ENCODE peak calls at places on chromosomes 11 and 22, in six cellular contexts. One of them, this sample, is unnamed.

GRCh38 chr11:72446929-72447753 is 12.8 kb upstream of the CLPB start:
- DNase-seq in RWPE1: peak; percentile 79
- DNase-seq in left ventricle myocardium inferior: no peak
- DNase-seq in cardiac fibroblast: peak; percentile 78
- DNase-seq in tibial artery: no peak
- DNase-seq in uterus: no peak
- DNase-seq in this sample: peak; percentile 69

GRCh38 chr22:29187831-29188230 is 17.9 kb upstream of the EMID1 start:
- DNase-seq in tibial artery: no peak
- DNase-seq in left ventricle myocardium inferior: no peak
- DNase-seq in uterus: no peak
- DNase-seq in RWPE1: no peak
- DNase-seq in cardiac fibroblast: no peak
- DNase-seq in this sample: no peak

GRCh38 chr11:118658372-118659313 is 20.8 kb downstream of the TREH start:
- DNase-seq in RWPE1: peak; percentile 38
- DNase-seq in tibial artery: no peak
- DNase-seq in left ventricle myocardium inferior: no peak
- DNase-seq in cardiac fibroblast: no peak
- DNase-seq in uterus: peak; percentile 41
- DNase-seq in this sample: no peak

GRCh38 chr22:33743756-33744155 is 176.5 kb downstream of the LARGE1 start:
- DNase-seq in tibial artery: no peak
- DNase-seq in uterus: no peak
- DNase-seq in left ventricle myocardium inferior: no peak
- DNase-seq in cardiac fibroblast: no peak
- DNase-seq in RWPE1: no peak
- DNase-seq in this sample: no peak

GRCh38 chr11:110972640-110973039 is 260.4 kb upstream of the ARHGAP20 start:
- DNase-seq in cardiac fibroblast: peak; percentile 92
- DNase-seq in left ventricle myocardium inferior: no peak
- DNase-seq in RWPE1: peak; percentile 5
- DNase-seq in tibial artery: no peak
- DNase-seq in uterus: no peak
- DNase-seq in this sample: peak; percentile 62

GRCh38 chr11:7281083-7281482 is 29.4 kb downstream of the SYT9 start:
- DNase-seq in RWPE1: peak; percentile 72
- DNase-seq in uterus: no peak
- DNase-seq in left ventricle myocardium inferior: no peak
- DNase-seq in tibial artery: no peak
- DNase-seq in cardiac fibroblast: peak; percentile 20
- DNase-seq in this sample: peak; percentile 95

GRCh38 chr11:117908959-117909610 is 20.1 kb downstream of the TMPRSS13 start:
- DNase-seq in tibial artery: no peak
- DNase-seq in left ventricle myocardium inferior: no peak
- DNase-seq in RWPE1: no peak
- DNase-seq in uterus: no peak
- DNase-seq in cardiac fibroblast: no peak
- DNase-seq in this sample: no peak

GRCh38 chr11:96753997-96754396 is 364.2 kb downstream of the JRKL start:
- DNase-seq in RWPE1: no peak
- DNase-seq in cardiac fibroblast: no peak
- DNase-seq in uterus: no peak
- DNase-seq in tibial artery: no peak
- DNase-seq in left ventricle myocardium inferior: no peak
- DNase-seq in this sample: no peak

GRCh38 chr11:77259681-77260080 is 41.8 kb downstream of the GDPD4 start:
- DNase-seq in uterus: no peak
- DNase-seq in RWPE1: no peak
- DNase-seq in cardiac fibroblast: peak; percentile 78
- DNase-seq in tibial artery: no peak
- DNase-seq in left ventricle myocardium inferior: no peak
- DNase-seq in this sample: peak; percentile 58

GRCh38 chr22:29689872-29690213 is 30.0 kb upstream of the CABP7 start:
- DNase-seq in uterus: peak; percentile 53
- DNase-seq in cardiac fibroblast: peak; percentile 60
- DNase-seq in RWPE1: no peak
- DNase-seq in tibial artery: peak; percentile 31
- DNase-seq in left ventricle myocardium inferior: peak; percentile 46
- DNase-seq in this sample: peak; percentile 31

GRCh38 chr22:45454260-45454659 is 40.8 kb downstream of the RIBC2 start:
- DNase-seq in left ventricle myocardium inferior: no peak
- DNase-seq in cardiac fibroblast: no peak
- DNase-seq in uterus: no peak
- DNase-seq in RWPE1: no peak
- DNase-seq in tibial artery: no peak
- DNase-seq in this sample: no peak

GRCh38 chr11:131643171-131643570 is 272.8 kb downstream of the NTM start:
- DNase-seq in cardiac fibroblast: no peak
- DNase-seq in RWPE1: no peak
- DNase-seq in left ventricle myocardium inferior: no peak
- DNase-seq in tibial artery: no peak
- DNase-seq in uterus: no peak
- DNase-seq in this sample: no peak

GRCh38 chr22:35065183-35065582 is 775 bp upstream of the ISX start:
- DNase-seq in RWPE1: no peak
- DNase-seq in cardiac fibroblast: no peak
- DNase-seq in uterus: no peak
- DNase-seq in tibial artery: no peak
- DNase-seq in left ventricle myocardium inferior: no peak
- DNase-seq in this sample: no peak

GRCh38 chr11:76663912-76664440 is 6.6 kb downstream of the LRRC32 start:
- DNase-seq in uterus: no peak
- DNase-seq in tibial artery: peak; percentile 14
- DNase-seq in left ventricle myocardium inferior: no peak
- DNase-seq in cardiac fibroblast: no peak
- DNase-seq in RWPE1: no peak
- DNase-seq in this sample: no peak

GRCh38 chr22:35611200-35611890 is 5.8 kb downstream of the MB start:
- DNase-seq in uterus: no peak
- DNase-seq in RWPE1: no peak
- DNase-seq in cardiac fibroblast: no peak
- DNase-seq in tibial artery: no peak
- DNase-seq in left ventricle myocardium inferior: no peak
- DNase-seq in this sample: no peak

GRCh38 chr22:40036591-40037225 is 42.0 kb downstream of the FAM83F start:
- DNase-seq in left ventricle myocardium inferior: peak; percentile 52
- DNase-seq in RWPE1: peak; percentile 59
- DNase-seq in cardiac fibroblast: peak; percentile 82
- DNase-seq in uterus: no peak
- DNase-seq in tibial artery: peak; percentile 45
- DNase-seq in this sample: peak; percentile 50

GRCh38 chr22:50625131-50625567 is 2.8 kb downstream of the ARSA start:
- DNase-seq in left ventricle myocardium inferior: no peak
- DNase-seq in tibial artery: no peak
- DNase-seq in RWPE1: no peak
- DNase-seq in uterus: no peak
- DNase-seq in cardiac fibroblast: no peak
- DNase-seq in this sample: no peak

GRCh38 chr11:8834379-8834778 is 76.6 kb upstream of the AKIP1 start:
- DNase-seq in tibial artery: no peak
- DNase-seq in RWPE1: no peak
- DNase-seq in left ventricle myocardium inferior: no peak
- DNase-seq in uterus: no peak
- DNase-seq in cardiac fibroblast: no peak
- DNase-seq in this sample: no peak
- TF ChIP-seq CTCF in tibial artery: no peak
- TF ChIP-seq CTCF in RWPE1: no peak
- TF ChIP-seq CTCF in left ventricle myocardium inferior: no peak
- TF ChIP-seq CTCF in uterus: no peak
- TF ChIP-seq CTCF in cardiac fibroblast: no peak
- TF ChIP-seq CTCF in this sample: no peak

GRCh38 chr11:101974255-101974654 is 57.9 kb upstream of the ANGPTL5 start:
- DNase-seq in uterus: no peak
- DNase-seq in tibial artery: no peak
- DNase-seq in RWPE1: no peak
- DNase-seq in left ventricle myocardium inferior: no peak
- DNase-seq in cardiac fibroblast: peak; percentile 30
- DNase-seq in this sample: no peak
- TF ChIP-seq CTCF in uterus: no peak
- TF ChIP-seq CTCF in tibial artery: no peak
- TF ChIP-seq CTCF in RWPE1: no peak
- TF ChIP-seq CTCF in left ventricle myocardium inferior: no peak
- TF ChIP-seq CTCF in cardiac fibroblast: peak; percentile 23
- TF ChIP-seq CTCF in this sample: no peak

GRCh38 chr22:27715078-27715477 is 86.5 kb downstream of the MN1 start:
- DNase-seq in left ventricle myocardium inferior: no peak
- DNase-seq in cardiac fibroblast: no peak
- DNase-seq in tibial artery: no peak
- DNase-seq in RWPE1: no peak
- DNase-seq in uterus: no peak
- DNase-seq in this sample: no peak
- TF ChIP-seq CTCF in left ventricle myocardium inferior: peak; percentile 37
- TF ChIP-seq CTCF in cardiac fibroblast: peak; percentile 1
- TF ChIP-seq CTCF in tibial artery: no peak
- TF ChIP-seq CTCF in RWPE1: no peak
- TF ChIP-seq CTCF in uterus: no peak
- TF ChIP-seq CTCF in this sample: peak; percentile 10

GRCh38 chr11:125233736-125234275 is 69.3 kb downstream of the PKNOX2 start:
- DNase-seq in uterus: no peak
- DNase-seq in tibial artery: no peak
- DNase-seq in cardiac fibroblast: no peak
- DNase-seq in left ventricle myocardium inferior: no peak
- DNase-seq in RWPE1: no peak
- DNase-seq in this sample: no peak

GRCh38 chr11:125236072-125236825 is 71.7 kb downstream of the PKNOX2 start:
- DNase-seq in uterus: no peak
- DNase-seq in RWPE1: no peak
- DNase-seq in tibial artery: no peak
- DNase-seq in cardiac fibroblast: no peak
- DNase-seq in left ventricle myocardium inferior: no peak
- DNase-seq in this sample: no peak

GRCh38 chr11:125229916-125230315 is 65.4 kb downstream of the PKNOX2 start:
- DNase-seq in cardiac fibroblast: no peak
- DNase-seq in uterus: no peak
- DNase-seq in tibial artery: no peak
- DNase-seq in left ventricle myocardium inferior: no peak
- DNase-seq in RWPE1: no peak
- DNase-seq in this sample: no peak

GRCh38 chr11:125235006-125235405 is 70.5 kb downstream of the PKNOX2 start:
- DNase-seq in uterus: no peak
- DNase-seq in RWPE1: no peak
- DNase-seq in cardiac fibroblast: no peak
- DNase-seq in tibial artery: no peak
- DNase-seq in left ventricle myocardium inferior: no peak
- DNase-seq in this sample: no peak

GRCh38 chr11:125233116-125233515 is 68.6 kb downstream of the PKNOX2 start:
- DNase-seq in cardiac fibroblast: no peak
- DNase-seq in left ventricle myocardium inferior: no peak
- DNase-seq in uterus: no peak
- DNase-seq in tibial artery: no peak
- DNase-seq in RWPE1: no peak
- DNase-seq in this sample: no peak
- TF ChIP-seq CTCF in cardiac fibroblast: no peak
- TF ChIP-seq CTCF in left ventricle myocardium inferior: no peak
- TF ChIP-seq CTCF in uterus: no peak
- TF ChIP-seq CTCF in tibial artery: no peak
- TF ChIP-seq CTCF in RWPE1: no peak
- TF ChIP-seq CTCF in this sample: no peak

GRCh38 chr22:22098457-22099193 is 116.0 kb upstream of the TOP3B start:
- DNase-seq in RWPE1: no peak
- DNase-seq in cardiac fibroblast: no peak
- DNase-seq in tibial artery: no peak
- DNase-seq in uterus: no peak
- DNase-seq in left ventricle myocardium inferior: no peak
- DNase-seq in this sample: no peak

GRCh38 chr22:22099194-22099486 is 116.6 kb upstream of the TOP3B start:
- DNase-seq in RWPE1: no peak
- DNase-seq in tibial artery: no peak
- DNase-seq in left ventricle myocardium inferior: no peak
- DNase-seq in uterus: no peak
- DNase-seq in cardiac fibroblast: no peak
- DNase-seq in this sample: no peak

GRCh38 chr22:22103078-22103593 is 120.5 kb upstream of the TOP3B start:
- DNase-seq in cardiac fibroblast: peak; percentile 14
- DNase-seq in RWPE1: no peak
- DNase-seq in left ventricle myocardium inferior: no peak
- DNase-seq in uterus: no peak
- DNase-seq in tibial artery: no peak
- DNase-seq in this sample: no peak

GRCh38 chr22:22097727-22098228 is 115.2 kb upstream of the TOP3B start:
- DNase-seq in left ventricle myocardium inferior: no peak
- DNase-seq in cardiac fibroblast: no peak
- DNase-seq in RWPE1: no peak
- DNase-seq in tibial artery: no peak
- DNase-seq in uterus: no peak
- DNase-seq in this sample: no peak

DNA sequence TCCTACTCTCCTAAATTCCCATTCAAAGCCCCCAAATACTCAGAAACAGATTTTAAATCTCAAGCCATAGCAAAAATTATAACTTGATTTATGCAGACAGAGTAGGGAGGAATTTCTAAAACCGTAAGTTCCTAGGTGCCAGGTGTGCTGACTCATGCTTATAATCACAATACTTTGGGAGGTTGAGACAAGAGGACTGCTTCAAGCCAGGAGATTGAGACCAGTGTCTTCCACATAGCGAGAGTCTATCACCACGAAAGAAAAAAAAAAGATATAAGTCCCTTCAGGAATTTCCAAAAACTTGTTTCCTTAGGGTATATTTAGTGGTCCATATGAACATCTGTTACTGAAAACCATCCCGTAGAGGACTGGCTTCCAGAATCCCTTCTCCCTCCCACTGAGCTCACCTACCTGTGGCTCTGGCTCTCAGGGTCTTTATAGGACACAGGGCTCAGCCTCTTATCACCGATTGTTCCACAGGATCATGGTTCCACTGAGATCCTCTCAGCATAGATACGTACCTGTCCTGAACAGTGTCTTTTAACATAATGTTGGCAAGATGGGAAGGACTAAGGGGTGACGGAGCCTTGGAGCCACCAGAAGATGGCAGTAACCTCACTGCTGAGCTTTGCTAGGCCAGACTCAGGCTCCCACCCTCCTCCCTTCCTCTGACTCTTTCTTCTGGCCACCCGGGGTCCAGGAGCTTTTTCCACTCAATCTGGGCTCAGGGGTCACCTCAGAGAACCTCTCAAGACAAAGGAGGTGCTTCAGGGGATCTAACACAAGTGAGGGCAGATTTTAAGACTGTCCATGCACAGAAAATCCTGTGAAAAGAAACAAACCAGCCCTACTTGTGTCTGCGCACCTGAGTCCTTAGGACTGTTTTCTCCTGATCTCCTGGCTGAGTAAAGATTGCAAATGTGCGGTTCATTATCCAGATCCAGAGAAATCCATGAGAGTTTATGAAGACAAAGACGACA is 117.5 kb upstream of the TOP3B start:
- DNase-seq in left ventricle myocardium inferior: no peak
- DNase-seq in cardiac fibroblast: peak; percentile 44
- DNase-seq in uterus: no peak
- DNase-seq in tibial artery: no peak
- DNase-seq in RWPE1: no peak
- DNase-seq in this sample: peak; percentile 43
- TF ChIP-seq CTCF in left ventricle myocardium inferior: no peak
- TF ChIP-seq CTCF in cardiac fibroblast: peak; percentile 62
- TF ChIP-seq CTCF in uterus: no peak
- TF ChIP-seq CTCF in tibial artery: no peak
- TF ChIP-seq CTCF in RWPE1: no peak
- TF ChIP-seq CTCF in this sample: peak; percentile 74

This sample was measured in bronchial epithelial cell.